ENCODE peak calls at places on chromosomes 1 and 21, in ten cellular contexts. X is CD8-positive, alpha-beta memory T cell; S is cardiac muscle cell; Q is spleen; I is brain microvascular endothelial cell; Y is neuronal stem cell; P is RWPE2; D is PC-9; A is NB4; W is endothelial cell of umbilical vein. M is an unnamed sample.

GRCh38 chr1:147292012-147292411 is 49.5 kb downstream of the CHD1L start:
- DNase-seq in X (no peak), S (no peak), Q (no peak), I (peak), Y (no peak), P (no peak), D (no peak), A (no peak), W (no peak), M (no peak)

GRCh38 chr1:232574867-232575523 is 54.9 kb downstream of the SIPA1L2 start:
- DNase-seq in X (no peak), S (no peak), Q (no peak), I (no peak), Y (no peak), P (no peak), D (no peak), A (no peak), W (no peak), M (no peak)

GRCh38 chr1:119251751-119252150 is 111.3 kb upstream of the WARS2 start:
- DNase-seq in X (no peak), S (no peak), Q (no peak), I (no peak), Y (no peak), P (no peak), D (peak), A (no peak), W (no peak), M (no peak)

GRCh38 chr1:198206292-198206691 is 49.5 kb downstream of the NEK7 start:
- DNase-seq in X (no peak), S (no peak), Q (no peak), I (no peak), Y (no peak), P (no peak), D (no peak), A (no peak), W (no peak), M (no peak)

GRCh38 chr1:174258148-174258550 is 98.8 kb downstream of the RABGAP1L start:
- DNase-seq in X (peak), S (peak), Q (no peak), I (peak), Y (peak), P (no peak), D (no peak), A (peak), W (peak), M (peak)

GRCh38 chr1:204149107-204149506 is 2.7 kb downstream of the ETNK2 start:
- DNase-seq in X (no peak), S (no peak), Q (peak), I (no peak), Y (no peak), P (no peak), D (no peak), A (no peak), W (no peak), M (no peak)

GRCh38 chr1:160853014-160853413 is 9.7 kb downstream of the CD244 start:
- DNase-seq in X (no peak), S (no peak), Q (no peak), I (no peak), Y (no peak), P (no peak), D (no peak), A (no peak), W (no peak), M (no peak)

GRCh38 chr1:151635479-151636072 is 23.7 kb downstream of the SNX27 start:
- DNase-seq in X (no peak), S (no peak), Q (no peak), I (no peak), Y (no peak), P (no peak), D (no peak), A (no peak), W (no peak), M (no peak)

GRCh38 chr21:42073140-42074099 is 2.3 kb downstream of the UMODL1 start:
- DNase-seq in X (no peak), S (no peak), Q (peak), I (no peak), Y (no peak), P (no peak), D (no peak), A (peak), W (no peak), M (peak)

GRCh38 chr1:2350911-2351655 is 40.3 kb downstream of the MORN1 start:
- DNase-seq in X (no peak), S (no peak), Q (peak), I (no peak), Y (no peak), P (peak), D (no peak), A (no peak), W (no peak), M (no peak)

GRCh38 chr1:206766251-206766856 is 4.2 kb upstream of the IL19 start:
- DNase-seq in X (peak), S (peak), Q (peak), I (peak), Y (no peak), P (no peak), D (peak), A (peak), W (no peak), M (no peak)

GRCh38 chr1:56064705-56065104 is 514.7 kb downstream of the PLPP3 start:
- DNase-seq in X (no peak), S (no peak), Q (no peak), I (peak), Y (no peak), P (no peak), D (peak), A (peak), W (no peak), M (no peak)

GRCh38 chr1:8006037-8006963 is 19.8 kb downstream of the ERRFI1 start:
- DNase-seq in X (no peak), S (no peak), Q (no peak), I (no peak), Y (no peak), P (no peak), D (no peak), A (no peak), W (no peak), M (no peak)

GRCh38 chr1:184002071-184002470 is 35.5 kb downstream of the COLGALT2 start:
- DNase-seq in X (no peak), S (no peak), Q (no peak), I (peak), Y (no peak), P (no peak), D (peak), A (no peak), W (peak), M (no peak)

GRCh38 chr1:113451710-113452109 is 61.4 kb downstream of the MAGI3 start:
- DNase-seq in X (no peak), S (no peak), Q (no peak), I (no peak), Y (no peak), P (no peak), D (no peak), A (no peak), W (peak), M (no peak)

GRCh38 chr1:176466514-176466913 is 3.5 kb downstream of the PAPPA2 start:
- DNase-seq in X (no peak), S (peak), Q (no peak), I (no peak), Y (no peak), P (no peak), D (no peak), A (peak), W (no peak), M (peak)

GRCh38 chr1:31587720-31588423 is 11.6 kb downstream of the TINAGL1 start:
- DNase-seq in X (peak), S (peak), Q (no peak), I (no peak), Y (peak), P (no peak), D (peak), A (peak), W (peak), M (peak)

GRCh38 chr21:43304206-43304605 is 122.7 kb downstream of the SIK1 start:
- DNase-seq in X (no peak), S (no peak), Q (peak), I (no peak), Y (no peak), P (peak), D (no peak), A (no peak), W (no peak), M (no peak)

GRCh38 chr1:31671556-31672201 is 27.0 kb upstream of the PEF1 start:
- DNase-seq in X (no peak), S (no peak), Q (no peak), I (no peak), Y (no peak), P (no peak), D (no peak), A (no peak), W (no peak), M (no peak)

GRCh38 chr1:25760122-25760719 is 39.8 kb upstream of the SELENON start:
- DNase-seq in X (no peak), S (no peak), Q (no peak), I (no peak), Y (no peak), P (no peak), D (no peak), A (no peak), W (no peak), M (no peak)

DNA sequence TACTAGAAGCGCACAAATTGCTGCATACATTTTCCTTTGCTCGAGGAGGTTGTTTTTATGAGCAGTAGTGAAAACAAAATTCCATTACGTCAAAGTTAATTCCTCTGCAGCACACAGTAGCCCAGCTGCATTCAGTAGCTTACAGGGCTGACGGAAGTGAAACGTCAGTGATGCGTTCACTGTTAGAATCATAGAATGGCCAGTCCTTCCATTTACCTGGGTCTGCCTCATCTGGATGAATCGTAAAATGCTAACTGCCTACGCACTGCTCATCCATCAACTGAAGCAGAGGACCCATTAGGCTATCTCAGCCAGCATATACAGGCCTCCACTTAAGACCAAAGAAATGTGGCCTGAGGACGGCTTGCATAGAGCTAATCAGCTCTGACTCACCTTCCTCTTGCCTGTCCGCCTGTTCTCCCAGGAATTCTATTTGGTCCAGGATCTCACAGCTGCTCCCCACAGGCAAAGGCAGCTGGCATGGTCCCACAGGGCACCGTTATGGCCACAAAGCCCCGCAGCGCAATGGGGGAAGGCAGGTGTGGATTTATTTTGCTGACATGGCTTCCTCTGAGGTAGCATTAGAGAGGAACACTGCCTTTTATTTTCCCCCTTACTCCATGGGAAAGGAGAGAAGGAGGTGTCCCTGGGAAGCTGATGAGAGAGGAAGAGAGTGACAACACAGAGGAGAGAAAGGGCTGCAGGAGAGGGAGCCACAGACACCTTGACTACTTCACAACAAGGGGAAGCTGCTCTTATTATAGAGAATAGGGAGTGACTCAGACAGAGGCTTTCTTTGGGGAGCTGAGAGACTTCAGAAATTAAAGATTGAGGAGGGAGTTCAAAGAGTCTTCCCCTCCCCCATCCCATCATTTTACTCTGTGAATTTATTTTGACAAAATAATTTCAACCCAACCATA is 177.7 kb downstream of the HHIPL2 start:
- DNase-seq in X (no peak), S (peak), Q (no peak), I (peak), Y (no peak), P (no peak), D (no peak), A (no peak), W (no peak), M (no peak)
- H3K4me3 ChIP-seq in X (no peak), S (no peak), Q (no peak), I (no peak), Y (no peak), P (no peak), D (no peak), A (no peak), W (no peak), M (no peak)

GRCh38 chr1:218217040-218217439 is 68.1 kb upstream of the RRP15 start:
- DNase-seq in X (no peak), S (no peak), Q (no peak), I (no peak), Y (no peak), P (no peak), D (no peak), A (no peak), W (no peak), M (peak)
- H3K4me3 ChIP-seq in X (no peak), S (no peak), Q (no peak), I (no peak), Y (no peak), P (no peak), D (no peak), A (no peak), W (no peak), M (peak)

GRCh38 chr1:45586769-45587168 is 2.9 kb downstream of the NASP start:
- DNase-seq in X (no peak), S (no peak), Q (no peak), I (no peak), Y (no peak), P (no peak), D (no peak), A (no peak), W (no peak), M (no peak)

GRCh38 chr1:45584351-45585109 is 689 bp downstream of the NASP start:
- DNase-seq in X (peak), S (peak), Q (peak), I (peak), Y (peak), P (peak), D (peak), A (peak), W (peak), M (peak)

GRCh38 chr1:45585110-45585426 is 1.2 kb downstream of the NASP start:
- DNase-seq in X (no peak), S (no peak), Q (no peak), I (no peak), Y (no peak), P (no peak), D (no peak), A (no peak), W (no peak), M (no peak)

GRCh38 chr1:45583666-45584350 is at the start of gene NASP:
- DNase-seq in X (peak), S (peak), Q (peak), I (peak), Y (peak), P (peak), D (peak), A (peak), W (peak), M (peak)

GRCh38 chr1:45585496-45586075 is 1.7 kb downstream of the NASP start:
- DNase-seq in X (no peak), S (no peak), Q (no peak), I (no peak), Y (no peak), P (no peak), D (no peak), A (no peak), W (peak), M (no peak)
- H3K4me3 ChIP-seq in X (peak), S (peak), Q (peak), I (peak), Y (peak), P (peak), D (peak), A (peak), W (peak), M (peak)

GRCh38 chr21:36384885-36385232 is 333 bp upstream of the CHAF1B start:
- DNase-seq in X (no peak), S (no peak), Q (no peak), I (no peak), Y (no peak), P (no peak), D (no peak), A (no peak), W (no peak), M (no peak)
- H3K4me3 ChIP-seq in X (no peak), S (peak), Q (peak), I (peak), Y (peak), P (peak), D (peak), A (peak), W (no peak), M (peak)

GRCh38 chr1:92831762-92832536 is at the start of gene RPL5:
- DNase-seq in X (peak), S (peak), Q (peak), I (peak), Y (peak), P (peak), D (peak), A (peak), W (peak), M (peak)

GRCh38 chr1:92834617-92835016 is 2.8 kb downstream of the RPL5 start:
- DNase-seq in X (no peak), S (no peak), Q (no peak), I (no peak), Y (no peak), P (no peak), D (no peak), A (no peak), W (no peak), M (no peak)

GRCh38 chr1:92832537-92833160 is 809 bp downstream of the RPL5 start:
- DNase-seq in X (no peak), S (no peak), Q (no peak), I (no peak), Y (no peak), P (no peak), D (no peak), A (no peak), W (peak), M (no peak)

GRCh38 chr1:92833840-92834239 is 2.0 kb downstream of the RPL5 start:
- DNase-seq in X (no peak), S (no peak), Q (no peak), I (no peak), Y (no peak), P (no peak), D (no peak), A (no peak), W (no peak), M (no peak)

DNA sequence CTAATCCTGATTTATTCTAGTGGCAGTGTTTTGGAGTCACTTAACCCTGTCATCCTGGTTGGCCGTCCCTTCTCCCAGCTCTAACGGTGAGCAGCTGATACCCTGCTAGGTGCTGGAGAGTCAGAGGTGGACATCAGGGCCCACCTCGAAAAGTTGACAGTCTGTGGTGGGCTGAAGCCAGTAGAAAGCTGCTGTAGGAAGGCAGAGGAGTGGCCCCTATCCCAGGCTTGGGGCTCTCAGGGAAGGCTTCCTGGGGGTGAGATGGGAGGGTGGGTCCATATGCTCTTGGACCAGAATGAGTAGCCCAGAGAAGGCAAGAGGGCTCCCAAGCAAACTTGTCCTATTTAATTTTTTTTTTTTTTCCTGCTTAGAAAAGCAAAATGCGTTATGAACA is 475 bp upstream of the RPL5 start:
- DNase-seq in X (no peak), S (no peak), Q (peak), I (no peak), Y (no peak), P (no peak), D (no peak), A (no peak), W (no peak), M (no peak)
- H3K4me3 ChIP-seq in X (peak), S (no peak), Q (no peak), I (no peak), Y (peak), P (peak), D (peak), A (no peak), W (no peak), M (peak)

DNA sequence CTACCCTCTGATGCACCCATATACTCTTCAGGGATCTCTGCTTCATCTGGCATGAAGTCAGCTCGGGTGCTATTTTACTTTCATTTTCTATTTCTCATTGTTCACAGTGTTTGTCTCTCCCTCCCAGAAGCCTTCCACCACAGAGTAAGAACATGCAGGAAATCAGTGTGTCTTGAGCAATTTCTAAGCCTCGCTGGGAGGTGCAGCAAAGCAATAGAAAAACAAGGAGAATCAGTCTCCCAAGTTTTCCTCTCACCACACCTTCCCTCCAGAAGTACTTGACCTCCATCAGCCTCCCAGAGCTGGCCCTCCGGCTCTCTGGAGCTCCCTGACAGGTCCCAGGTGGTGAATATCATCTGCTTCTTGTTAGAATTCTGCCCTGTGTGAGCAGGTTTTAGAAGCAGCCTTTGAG is 594.7 kb upstream of the CAMK1G start:
- DNase-seq in X (peak), S (peak), Q (no peak), I (peak), Y (no peak), P (no peak), D (no peak), A (peak), W (peak), M (peak)
- H3K4me3 ChIP-seq in X (peak), S (no peak), Q (no peak), I (no peak), Y (no peak), P (peak), D (peak), A (peak), W (peak), M (peak)

DNA sequence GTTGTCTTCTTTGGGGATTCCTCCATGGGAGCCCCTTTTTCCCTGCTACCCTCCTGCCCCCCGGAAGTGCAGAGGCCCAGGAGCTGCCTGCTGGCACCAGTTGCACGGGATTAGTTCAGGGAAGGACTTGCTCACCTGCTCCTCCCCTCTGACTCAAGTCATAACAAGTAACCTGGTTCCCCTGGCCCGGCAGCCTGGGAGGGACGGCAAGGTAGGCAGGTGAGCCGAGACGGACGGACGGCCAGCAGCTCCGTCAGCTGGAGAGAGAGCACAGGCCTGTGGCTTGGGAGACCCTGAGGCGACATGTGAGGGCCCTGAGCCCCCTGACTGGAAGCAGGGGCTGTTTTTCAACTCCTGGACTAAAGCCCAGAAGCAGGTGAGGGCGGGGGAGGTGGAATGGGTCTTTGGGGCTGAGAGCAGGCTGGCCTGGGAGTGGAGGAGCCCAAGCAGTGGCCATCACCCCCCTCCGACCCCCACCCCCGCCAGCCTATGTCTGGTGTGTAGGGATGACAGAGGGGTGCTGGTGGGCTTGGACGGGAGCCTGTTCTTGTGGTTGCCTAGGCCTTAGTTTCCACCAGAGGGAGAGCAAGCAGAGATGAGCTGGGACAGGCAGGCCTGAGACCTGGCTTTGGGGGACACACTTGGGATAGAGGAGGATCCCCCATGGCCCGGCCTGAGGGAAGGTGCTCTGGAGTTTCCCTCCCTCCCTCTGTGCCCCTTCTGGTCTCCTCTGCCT is at the start of gene INAVA:
- DNase-seq in X (no peak), S (no peak), Q (peak), I (no peak), Y (no peak), P (peak), D (peak), A (no peak), W (no peak), M (no peak)
- H3K4me3 ChIP-seq in X (no peak), S (no peak), Q (no peak), I (no peak), Y (peak), P (peak), D (peak), A (no peak), W (no peak), M (no peak)

M was measured in OCI-LY7.